ENCODE peak calls at places on chromosomes 1 and 21, in six cellular contexts. K is left cardiac atrium; S is mesendoderm; P is T-helper 2 cell; O is stimulated activated CD4-positive, alpha-beta T cell treated with anti-CD3 and anti-CD28 coated beads, TNF-alpha, amount 100 ng/mL, for 1 hour; E is activated CD4-positive, alpha-beta T cell treated with anti-CD3 and anti-CD28 coated beads, Interleukin-2, amount 50 U/mL, for 1 hour. W is an unnamed sample.

GRCh38 chr1:176609556-176610408 is 146.8 kb downstream of the PAPPA2 start:
- DNase-seq in K (no peak), S (peak), P (no peak), O (no peak), E (no peak), W (no peak)

GRCh38 chr1:67570473-67571143 is 114.4 kb upstream of the GADD45A start:
- DNase-seq in K (peak), S (peak), P (no peak), O (no peak), E (no peak), W (no peak)

GRCh38 chr1:102742426-102742825 is 365.9 kb downstream of the COL11A1 start:
- DNase-seq in K (no peak), S (no peak), P (no peak), O (no peak), E (no peak), W (no peak)

GRCh38 chr1:179208681-179209477 is 20.6 kb downstream of the ABL2 start:
- DNase-seq in K (no peak), S (peak), P (no peak), O (no peak), E (no peak), W (no peak)

GRCh38 chr1:9196129-9197040 is 38.2 kb upstream of the H6PD start:
- DNase-seq in K (peak), S (peak), P (no peak), O (peak), E (peak), W (peak)

GRCh38 chr1:1629430-1630190 is 2.4 kb upstream of the MMP23B start:
- DNase-seq in K (peak), S (peak), P (peak), O (peak), E (peak), W (peak)

GRCh38 chr1:185514296-185514695 is 197.3 kb upstream of the IVNS1ABP start:
- DNase-seq in K (no peak), S (no peak), P (no peak), O (no peak), E (no peak), W (no peak)

GRCh38 chr1:63575340-63575826 is 17.8 kb upstream of the PGM1 start:
- DNase-seq in K (no peak), S (no peak), P (peak), O (no peak), E (no peak), W (no peak)

GRCh38 chr21:44433791-44434567 is 21.3 kb upstream of the LRRC3 start:
- DNase-seq in K (no peak), S (no peak), P (no peak), O (no peak), E (no peak), W (peak)

GRCh38 chr1:78743626-78744025 is 94.0 kb downstream of the IFI44 start:
- DNase-seq in K (no peak), S (peak), P (no peak), O (no peak), E (no peak), W (no peak)

GRCh38 chr1:119747451-119747850 is 21.3 kb downstream of the HMGCS2 start:
- DNase-seq in K (no peak), S (peak), P (no peak), O (no peak), E (no peak), W (no peak)

GRCh38 chr1:155086182-155086741 is 7.6 kb downstream of the EFNA3 start:
- DNase-seq in K (peak), S (peak), P (peak), O (peak), E (peak), W (peak)

GRCh38 chr1:38179423-38179822 is 132.8 kb upstream of the POU3F1 start:
- DNase-seq in K (peak), S (no peak), P (no peak), O (no peak), E (no peak), W (no peak)

GRCh38 chr1:156931553-156931952 is 11.1 kb downstream of the LRRC71 start:
- DNase-seq in K (no peak), S (no peak), P (no peak), O (no peak), E (no peak), W (no peak)

GRCh38 chr1:229452956-229453801 is 19.3 kb upstream of the ACTA1 start:
- DNase-seq in K (no peak), S (peak), P (no peak), O (no peak), E (no peak), W (no peak)

GRCh38 chr1:116766616-116767469 is 12.6 kb downstream of the CD2 start:
- DNase-seq in K (no peak), S (no peak), P (peak), O (no peak), E (no peak), W (peak)

GRCh38 chr1:182084487-182085316 is 23.2 kb upstream of the ZNF648 start:
- DNase-seq in K (peak), S (peak), P (peak), O (peak), E (peak), W (peak)

GRCh38 chr1:20719261-20719660 is 1.5 kb upstream of the KIF17 start:
- DNase-seq in K (no peak), S (no peak), P (no peak), O (no peak), E (no peak), W (no peak)

GRCh38 chr1:6037338-6037762 is 8.3 kb upstream of the KCNAB2 start:
- DNase-seq in K (no peak), S (peak), P (no peak), O (no peak), E (no peak), W (no peak)

GRCh38 chr21:45643021-45643980 is at the start of gene PCBP3:
- DNase-seq in K (peak), S (peak), P (peak), O (peak), E (peak), W (peak)

GRCh38 chr1:151535326-151536271 is 4.5 kb upstream of the TUFT1 start:
- DNase-seq in K (no peak), S (peak), P (no peak), O (no peak), E (no peak), W (no peak)

GRCh38 chr21:32457360-32457840 is 44.9 kb downstream of the EVA1C start:
- DNase-seq in K (peak), S (no peak), P (no peak), O (no peak), E (no peak), W (no peak)

GRCh38 chr1:47416319-47417128 is 439 bp downstream of the FOXE3 start:
- DNase-seq in K (no peak), S (no peak), P (no peak), O (no peak), E (no peak), W (no peak)

GRCh38 chr1:168119750-168120149 is 17.0 kb downstream of the GPR161 start:
- DNase-seq in K (no peak), S (no peak), P (no peak), O (no peak), E (no peak), W (no peak)

GRCh38 chr1:54053745-54054437 is 483 bp downstream of the TCEANC2 start:
- DNase-seq in K (no peak), S (no peak), P (no peak), O (no peak), E (no peak), W (no peak)

GRCh38 chr1:30742300-30742962 is 15.1 kb downstream of the LAPTM5 start:
- DNase-seq in K (no peak), S (no peak), P (no peak), O (no peak), E (no peak), W (no peak)

GRCh38 chr1:24709748-24710416 is 35.4 kb upstream of the CLIC4 start:
- DNase-seq in K (no peak), S (no peak), P (no peak), O (no peak), E (no peak), W (no peak)

W was measured in CD8-positive, alpha-beta memory T cell.